ENCODE peak calls at places on chromosomes 4 and X, in seven cellular contexts. I is cardiac fibroblast, R is WERI-Rb-1, J is HFF-Myc, C is body of pancreas, W is WTC11, E is breast epithelium. H is an unnamed sample.

GRCh38 chr4:119525771-119526712 is 102.6 kb downstream of the PDE5A start:
- DNase-seq in I (peak; percentile 51), R (no peak), J (no peak), C (no peak), W (no peak), E (no peak), H (peak; percentile 31)

GRCh38 chr4:102501176-102501634 is at the start of gene NFKB1:
- DNase-seq in I (peak; percentile 90), R (peak; percentile 62), J (no peak), C (peak; percentile 69), W (peak; percentile 43), E (peak; percentile 24), H (peak; percentile 63)

GRCh38 chrX:38627683-38628082 is 66.3 kb downstream of the TSPAN7 start:
- DNase-seq in I (peak; percentile 42), R (peak; percentile 33), J (no peak), C (peak; percentile 16), W (peak; percentile 19), E (no peak), H (peak; percentile 2)

GRCh38 chr4:1495416-1496115 is 89.3 kb upstream of the NKX1-1 start:
- DNase-seq in I (no peak), R (no peak), J (no peak), C (peak; percentile 8), W (peak; percentile 8), E (no peak), H (no peak)

GRCh38 chr4:75653845-75654503 is 19.2 kb downstream of the G3BP2 start:
- DNase-seq in I (peak; percentile 56), R (no peak), J (no peak), C (no peak), W (no peak), E (no peak), H (peak; percentile 48)

GRCh38 chr4:67762091-67762490 is 7.9 kb upstream of the GNRHR start:
- DNase-seq in I (peak; percentile 36), R (no peak), J (no peak), C (no peak), W (no peak), E (no peak), H (no peak)

GRCh38 chr4:103091601-103092223 is 7.9 kb downstream of the BDH2 start:
- DNase-seq in I (peak; percentile 82), R (peak; percentile 49), J (no peak), C (peak; percentile 47), W (no peak), E (no peak), H (peak; percentile 72)

GRCh38 chr4:107736924-107737448 is 17.0 kb upstream of the PAPSS1 start:
- DNase-seq in I (peak; percentile 65), R (peak; percentile 78), J (no peak), C (peak; percentile 49), W (peak; percentile 62), E (no peak), H (peak; percentile 42)

GRCh38 chrX:104098151-104098808 is 14.0 kb upstream of the ZCCHC18 start:
- DNase-seq in I (peak; percentile 77), R (peak; percentile 45), J (peak; percentile 42), C (peak; percentile 68), W (peak; percentile 21), E (peak; percentile 26), H (peak; percentile 49)

GRCh38 chrX:153845842-153846241 is 15.5 kb upstream of the PDZD4 start:
- DNase-seq in I (peak; percentile 6), R (no peak), J (no peak), C (no peak), W (no peak), E (no peak), H (no peak)

GRCh38 chr4:7957113-7957656 is 17.5 kb upstream of the AFAP1 start:
- DNase-seq in I (no peak), R (no peak), J (no peak), C (no peak), W (no peak), E (no peak), H (no peak)

GRCh38 chr4:84907145-84907544 is 59.3 kb downstream of the WDFY3 start:
- DNase-seq in I (no peak), R (no peak), J (no peak), C (no peak), W (no peak), E (no peak), H (no peak)

GRCh38 chr4:83358410-83358809 is 23.8 kb upstream of the HPSE start:
- DNase-seq in I (peak; percentile 83), R (no peak), J (peak; percentile 51), C (no peak), W (no peak), E (no peak), H (peak; percentile 57)

GRCh38 chr4:102586644-102587021 is 85.5 kb downstream of the NFKB1 start:
- DNase-seq in I (no peak), R (no peak), J (no peak), C (no peak), W (no peak), E (no peak), H (no peak)

GRCh38 chrX:69618803-69619202 is 2.9 kb downstream of the EDA start:
- DNase-seq in I (peak; percentile 39), R (peak; percentile 12), J (no peak), C (peak; percentile 18), W (peak; percentile 8), E (no peak), H (no peak)

GRCh38 chr4:84499065-84499982 is at the start of gene NKX6-1:
- DNase-seq in I (no peak), R (peak; percentile 91), J (no peak), C (peak; percentile 89), W (peak; percentile 96), E (peak; percentile 51), H (no peak)

GRCh38 chr4:69823048-69823447 is 36.9 kb downstream of the SULT1E1 start:
- DNase-seq in I (no peak), R (no peak), J (no peak), C (no peak), W (no peak), E (no peak), H (no peak)

DNA sequence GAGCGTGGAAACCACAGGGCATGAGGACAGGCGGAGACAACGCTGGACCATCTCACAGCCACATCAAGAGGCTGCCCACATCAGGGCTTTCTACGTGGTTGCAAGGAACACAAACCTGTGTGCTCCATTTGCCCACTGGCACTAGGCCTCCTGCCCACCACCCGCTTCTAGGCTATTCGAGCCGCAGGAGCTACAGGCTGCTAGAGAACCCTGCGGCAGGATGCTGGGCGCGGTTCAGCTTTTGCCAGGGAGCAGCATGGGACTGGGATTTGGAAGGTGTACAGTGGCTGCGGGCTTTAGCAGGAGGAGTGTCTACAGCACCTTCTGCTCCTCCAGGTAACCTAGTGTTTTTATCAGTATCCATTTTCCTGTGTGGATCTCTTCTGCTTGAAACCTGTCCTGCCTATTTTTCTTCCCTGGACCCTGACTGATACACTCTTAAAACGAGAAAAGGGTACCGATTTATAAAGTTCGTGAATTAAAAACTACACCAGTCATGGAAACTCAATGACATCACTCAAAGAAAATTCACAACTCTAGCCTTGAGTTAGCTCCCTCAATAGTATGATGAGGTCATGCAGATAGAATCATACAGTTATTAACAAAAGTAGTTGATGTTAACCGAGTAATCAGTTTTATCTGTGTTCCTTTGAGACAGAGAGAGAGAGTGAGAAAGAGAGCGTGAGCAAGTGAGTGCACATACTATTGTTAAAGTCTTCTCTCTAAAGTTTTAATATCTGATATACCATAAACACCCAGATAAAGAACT is 12.8 kb downstream of the NOP14 start:
- DNase-seq in I (no peak), R (no peak), J (no peak), C (no peak), W (no peak), E (no peak), H (no peak)
- TF ChIP-seq CTCF in I (no peak), R (no peak), J (no peak), C (no peak), W (no peak), E (no peak), H (no peak)

DNA sequence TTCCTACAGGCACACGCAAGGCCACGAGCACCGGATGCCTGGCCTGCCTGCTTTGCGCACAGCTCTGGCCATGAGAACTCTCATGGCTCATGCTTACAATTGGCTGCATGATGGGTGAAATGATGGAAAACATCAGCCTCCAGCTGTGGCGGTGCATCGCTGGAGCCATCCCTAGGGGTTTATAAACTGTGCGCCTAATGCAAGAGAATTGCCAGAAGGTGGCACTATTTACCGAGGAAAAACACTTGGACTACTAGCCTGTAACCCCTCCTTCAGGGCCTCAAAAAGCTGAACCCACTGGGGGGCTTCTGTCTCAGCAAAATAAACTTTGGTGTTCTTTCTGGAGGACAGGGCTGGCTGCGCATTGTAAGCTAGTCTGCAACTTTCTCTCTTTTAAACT is 51.9 kb downstream of the PHKA2 start:
- DNase-seq in I (peak; percentile 49), R (peak; percentile 28), J (no peak), C (no peak), W (peak; percentile 15), E (no peak), H (no peak)
- TF ChIP-seq CTCF in I (peak; percentile 40), R (peak; percentile 62), J (peak; percentile 39), C (peak; percentile 20), W (no peak), E (no peak), H (peak; percentile 70)

DNA sequence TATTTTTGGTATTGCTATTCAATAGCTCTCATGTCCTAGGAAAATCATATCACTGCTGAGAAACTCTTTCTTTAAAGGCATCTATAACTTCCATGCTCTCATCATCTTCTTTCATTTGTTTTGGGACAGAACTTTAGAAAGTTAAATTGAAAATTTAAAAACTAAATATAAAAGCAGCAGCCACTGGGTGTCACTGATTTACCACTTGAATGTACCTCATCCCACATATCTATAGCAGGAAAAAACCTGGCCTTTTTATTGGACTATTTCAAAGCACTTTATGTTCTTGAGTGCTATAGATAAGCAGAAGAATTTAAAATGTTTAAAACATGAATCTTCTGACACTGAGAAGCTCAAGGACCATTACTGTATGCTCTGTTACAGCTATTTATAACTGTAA is 165.3 kb upstream of the TTC29 start:
- DNase-seq in I (peak; percentile 60), R (no peak), J (no peak), C (no peak), W (no peak), E (no peak), H (peak; percentile 12)
- TF ChIP-seq CTCF in I (no peak), R (peak; percentile 23), J (no peak), C (no peak), W (no peak), E (no peak), H (peak; percentile 57)

GRCh38 chr4:105965183-105965800 is 70.0 kb downstream of the NPNT start:
- DNase-seq in I (no peak), R (no peak), J (no peak), C (no peak), W (no peak), E (no peak), H (no peak)

GRCh38 chr4:105969575-105969974 is 74.3 kb downstream of the NPNT start:
- DNase-seq in I (no peak), R (no peak), J (no peak), C (no peak), W (no peak), E (no peak), H (no peak)

GRCh38 chr4:105966046-105966445 is 70.8 kb downstream of the NPNT start:
- DNase-seq in I (peak; percentile 22), R (no peak), J (peak; percentile 70), C (no peak), W (no peak), E (no peak), H (peak; percentile 87)

GRCh38 chr4:105967058-105967658 is 71.9 kb downstream of the NPNT start:
- DNase-seq in I (no peak), R (no peak), J (no peak), C (no peak), W (no peak), E (no peak), H (no peak)

GRCh38 chr4:105963461-105964400 is 68.5 kb downstream of the NPNT start:
- DNase-seq in I (no peak), R (no peak), J (no peak), C (no peak), W (no peak), E (no peak), H (no peak)
- TF ChIP-seq CTCF in I (no peak), R (no peak), J (no peak), C (no peak), W (no peak), E (no peak), H (no peak)